ENCODE peak calls at places on chromosomes 16 and 17, in four cellular contexts. One of them, this sample, is unnamed.

GRCh38 chr16:78289368-78289767 is 189.9 kb downstream of the WWOX start:
- DNase-seq in stomach: no peak
- DNase-seq in K562: no peak
- DNase-seq in IMR-90: no peak
- DNase-seq in this sample: no peak

GRCh38 chr17:5019475-5019956 is 15.7 kb downstream of the SLC52A1 start:
- DNase-seq in stomach: no peak
- DNase-seq in IMR-90: peak; percentile 12
- DNase-seq in K562: peak; percentile 29
- DNase-seq in this sample: peak; percentile 57

GRCh38 chr17:47733047-47733413 is at the start of gene TBX21:
- DNase-seq in stomach: peak; percentile 74
- DNase-seq in IMR-90: no peak
- DNase-seq in K562: peak; percentile 89
- DNase-seq in this sample: no peak

GRCh38 chr16:66927918-66928649 is 2.7 kb upstream of the RRAD start:
- DNase-seq in stomach: no peak
- DNase-seq in K562: no peak
- DNase-seq in IMR-90: peak; percentile 50
- DNase-seq in this sample: peak; percentile 54

GRCh38 chr17:58268774-58269556 is 11.8 kb downstream of the MPO start:
- DNase-seq in IMR-90: no peak
- DNase-seq in stomach: no peak
- DNase-seq in K562: no peak
- DNase-seq in this sample: no peak

GRCh38 chr17:48678141-48678971 is 44.0 kb downstream of the PRAC1 start:
- DNase-seq in stomach: peak; percentile 71
- DNase-seq in K562: peak; percentile 87
- DNase-seq in IMR-90: peak; percentile 19
- DNase-seq in this sample: peak; percentile 81

GRCh38 chr16:82010649-82011048 is 621 bp downstream of the SDR42E1 start:
- DNase-seq in IMR-90: no peak
- DNase-seq in stomach: no peak
- DNase-seq in K562: no peak
- DNase-seq in this sample: no peak

GRCh38 chr17:45828171-45829133 is 16.2 kb upstream of the SPPL2C start:
- DNase-seq in stomach: no peak
- DNase-seq in IMR-90: no peak
- DNase-seq in K562: no peak
- DNase-seq in this sample: peak; percentile 77

GRCh38 chr16:30185141-30185682 is 1.8 kb downstream of the CORO1A start:
- DNase-seq in IMR-90: no peak
- DNase-seq in stomach: no peak
- DNase-seq in K562: no peak
- DNase-seq in this sample: no peak

GRCh38 chr16:30184430-30185140 is 1.2 kb downstream of the CORO1A start:
- DNase-seq in IMR-90: no peak
- DNase-seq in stomach: peak; percentile 31
- DNase-seq in K562: peak; percentile 32
- DNase-seq in this sample: no peak

GRCh38 chr16:30185683-30186421 is 2.5 kb downstream of the CORO1A start:
- DNase-seq in IMR-90: no peak
- DNase-seq in K562: no peak
- DNase-seq in stomach: peak; percentile 63
- DNase-seq in this sample: no peak

GRCh38 chr16:30183236-30183960 is at the start of gene CORO1A:
- DNase-seq in stomach: peak; percentile 86
- DNase-seq in IMR-90: peak; percentile 67
- DNase-seq in K562: peak; percentile 83
- DNase-seq in this sample: peak; percentile 85

GRCh38 chr16:30183961-30184429 is 593 bp downstream of the CORO1A start:
- DNase-seq in stomach: peak; percentile 53
- DNase-seq in K562: no peak
- DNase-seq in IMR-90: no peak
- DNase-seq in this sample: no peak
- TF ChIP-seq POLR2A in stomach: no peak
- TF ChIP-seq POLR2A in K562: no peak
- TF ChIP-seq POLR2A in IMR-90: no peak
- TF ChIP-seq POLR2A in this sample: no peak

GRCh38 chr17:14299261-14300093 is 1.4 kb upstream of the HS3ST3B1 start:
- DNase-seq in IMR-90: no peak
- DNase-seq in K562: peak; percentile 24
- DNase-seq in stomach: peak; percentile 40
- DNase-seq in this sample: no peak
- TF ChIP-seq POLR2A in IMR-90: no peak
- TF ChIP-seq POLR2A in K562: no peak
- TF ChIP-seq POLR2A in stomach: no peak
- TF ChIP-seq POLR2A in this sample: no peak

GRCh38 chr17:17496189-17497064 is at the start of gene RASD1:
- DNase-seq in IMR-90: peak; percentile 81
- DNase-seq in K562: peak; percentile 88
- DNase-seq in stomach: peak; percentile 93
- DNase-seq in this sample: peak; percentile 95
- TF ChIP-seq POLR2A in IMR-90: peak; percentile 98
- TF ChIP-seq POLR2A in K562: peak; percentile 36
- TF ChIP-seq POLR2A in stomach: peak; percentile 97
- TF ChIP-seq POLR2A in this sample: peak; percentile 56

DNA sequence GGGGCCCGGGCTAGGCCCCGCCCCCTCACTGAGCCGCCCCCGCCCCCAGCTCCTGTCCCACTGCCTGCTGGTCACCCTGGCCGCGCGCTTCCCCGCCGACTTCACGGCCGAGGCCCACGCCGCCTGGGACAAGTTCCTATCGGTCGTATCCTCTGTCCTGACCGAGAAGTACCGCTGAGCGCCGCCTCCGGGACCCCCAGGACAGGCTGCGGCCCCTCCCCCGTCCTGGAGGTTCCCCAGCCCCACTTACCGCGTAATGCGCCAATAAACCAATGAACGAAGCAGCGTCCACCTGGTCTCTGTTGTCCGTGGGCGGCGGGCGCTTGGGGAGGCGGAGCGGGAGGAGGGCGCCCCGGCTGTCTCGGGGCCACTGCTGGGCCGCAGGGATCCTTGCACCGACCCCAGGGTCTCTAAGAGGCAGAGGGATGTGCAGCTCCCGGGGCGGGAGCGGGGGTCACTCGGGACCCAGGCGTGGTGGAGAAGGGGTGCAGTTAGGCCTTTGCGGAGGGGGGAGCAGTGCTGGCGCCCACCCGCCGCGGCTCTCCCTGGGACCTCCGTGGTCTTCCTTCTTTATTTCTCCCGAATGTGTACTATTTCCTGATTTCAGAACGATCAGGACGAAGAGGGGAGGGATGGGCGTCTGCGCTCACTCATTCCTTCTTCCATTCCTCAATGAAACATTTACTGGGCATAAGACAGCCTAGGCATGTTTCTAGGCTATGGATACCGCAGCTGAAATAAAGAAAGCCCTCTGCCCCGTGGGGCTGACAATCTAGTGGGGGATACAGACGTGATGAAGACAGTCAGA is 2.0 kb downstream of the HBZ start:
- DNase-seq in stomach: peak; percentile 29
- DNase-seq in IMR-90: peak; percentile 25
- DNase-seq in K562: peak; percentile 67
- DNase-seq in this sample: no peak
- TF ChIP-seq POLR2A in stomach: no peak
- TF ChIP-seq POLR2A in IMR-90: no peak
- TF ChIP-seq POLR2A in K562: peak; percentile 75
- TF ChIP-seq POLR2A in this sample: no peak

GRCh38 chr17:37744961-37745800 is at the start of gene HNF1B:
- DNase-seq in K562: no peak
- DNase-seq in stomach: peak; percentile 75
- DNase-seq in IMR-90: no peak
- DNase-seq in this sample: no peak
- TF ChIP-seq POLR2A in K562: no peak
- TF ChIP-seq POLR2A in stomach: no peak
- TF ChIP-seq POLR2A in IMR-90: no peak
- TF ChIP-seq POLR2A in this sample: no peak

GRCh38 chr17:1684307-1685189 is at the start of gene PRPF8:
- DNase-seq in stomach: peak; percentile 99
- DNase-seq in K562: peak; percentile 90
- DNase-seq in IMR-90: peak; percentile 96
- DNase-seq in this sample: peak; percentile 98
- TF ChIP-seq POLR2A in stomach: peak; percentile 71
- TF ChIP-seq POLR2A in K562: peak; percentile 89
- TF ChIP-seq POLR2A in IMR-90: peak; percentile 82
- TF ChIP-seq POLR2A in this sample: peak; percentile 87

GRCh38 chr17:29758255-29758654 is 135.5 kb upstream of the CORO6 start:
- DNase-seq in IMR-90: no peak
- DNase-seq in K562: no peak
- DNase-seq in stomach: no peak
- DNase-seq in this sample: no peak

GRCh38 chr17:29760279-29760721 is 137.6 kb upstream of the CORO6 start:
- DNase-seq in stomach: no peak
- DNase-seq in IMR-90: peak; percentile 39
- DNase-seq in K562: no peak
- DNase-seq in this sample: no peak

GRCh38 chr17:29763273-29763672 is 140.6 kb upstream of the CORO6 start:
- DNase-seq in IMR-90: no peak
- DNase-seq in K562: no peak
- DNase-seq in stomach: no peak
- DNase-seq in this sample: no peak

GRCh38 chr17:29764217-29764616 is 141.5 kb upstream of the CORO6 start:
- DNase-seq in K562: no peak
- DNase-seq in stomach: no peak
- DNase-seq in IMR-90: no peak
- DNase-seq in this sample: no peak

GRCh38 chr17:29760771-29761682 is 138.3 kb upstream of the CORO6 start:
- DNase-seq in IMR-90: peak; percentile 83
- DNase-seq in K562: no peak
- DNase-seq in stomach: peak; percentile 82
- DNase-seq in this sample: peak; percentile 67
- TF ChIP-seq POLR2A in IMR-90: peak; percentile 78
- TF ChIP-seq POLR2A in K562: no peak
- TF ChIP-seq POLR2A in stomach: no peak
- TF ChIP-seq POLR2A in this sample: peak; percentile 33

GRCh38 chr16:84931506-84931905 is 79.8 kb downstream of the ZDHHC7 start:
- DNase-seq in stomach: no peak
- DNase-seq in K562: no peak
- DNase-seq in IMR-90: peak; percentile 38
- DNase-seq in this sample: no peak

GRCh38 chr16:84932691-84933090 is 78.6 kb downstream of the ZDHHC7 start:
- DNase-seq in stomach: no peak
- DNase-seq in IMR-90: no peak
- DNase-seq in K562: no peak
- DNase-seq in this sample: no peak

GRCh38 chr16:84937196-84937935 is 74.0 kb downstream of the ZDHHC7 start:
- DNase-seq in stomach: no peak
- DNase-seq in IMR-90: no peak
- DNase-seq in K562: no peak
- DNase-seq in this sample: no peak

GRCh38 chr16:84931107-84931494 is 80.2 kb downstream of the ZDHHC7 start:
- DNase-seq in stomach: no peak
- DNase-seq in IMR-90: no peak
- DNase-seq in K562: no peak
- DNase-seq in this sample: no peak

GRCh38 chr16:84933774-84934571 is 77.4 kb downstream of the ZDHHC7 start:
- DNase-seq in stomach: no peak
- DNase-seq in IMR-90: peak; percentile 47
- DNase-seq in K562: peak; percentile 9
- DNase-seq in this sample: no peak
- TF ChIP-seq POLR2A in stomach: no peak
- TF ChIP-seq POLR2A in IMR-90: no peak
- TF ChIP-seq POLR2A in K562: no peak
- TF ChIP-seq POLR2A in this sample: no peak